ENCODE peak calls at places on chromosome 10, in seven cellular contexts. H is RWPE2, A is upper lobe of left lung, V is astrocyte of the spinal cord, L is lower lobe of right lung, U is GM12878, P is coronary artery. Z is an unnamed sample.

GRCh38 chr10:79069325-79070090 is 742 bp downstream of the ZMIZ1 start:
- DNase-seq in H (no peak), A (peak; percentile 90), V (peak; percentile 38), L (peak; percentile 82), U (no peak), P (peak; percentile 83), Z (no peak)

GRCh38 chr10:88617772-88618300 is 31.3 kb downstream of the LIPJ start:
- DNase-seq in H (no peak), A (no peak), V (no peak), L (no peak), U (no peak), P (no peak), Z (no peak)

GRCh38 chr10:123788981-123789380 is 102.6 kb downstream of the CPXM2 start:
- DNase-seq in H (no peak), A (no peak), V (no peak), L (no peak), U (no peak), P (no peak), Z (no peak)

GRCh38 chr10:112261281-112261822 is 21.8 kb upstream of the TECTB start:
- DNase-seq in H (no peak), A (no peak), V (no peak), L (no peak), U (no peak), P (no peak), Z (no peak)

GRCh38 chr10:58967551-58968418 is 208.7 kb upstream of the PHYHIPL start:
- DNase-seq in H (no peak), A (peak; percentile 33), V (no peak), L (peak; percentile 49), U (no peak), P (no peak), Z (no peak)

GRCh38 chr10:98957801-98958200 is 277.9 kb downstream of the HPSE2 start:
- DNase-seq in H (no peak), A (no peak), V (no peak), L (no peak), U (no peak), P (no peak), Z (no peak)

GRCh38 chr10:84706875-84707274 is 378.5 kb downstream of the CCSER2 start:
- DNase-seq in H (no peak), A (no peak), V (peak; percentile 7), L (no peak), U (no peak), P (no peak), Z (no peak)

GRCh38 chr10:613661-614340 is 75.7 kb downstream of the DIP2C start:
- DNase-seq in H (no peak), A (no peak), V (no peak), L (peak; percentile 38), U (no peak), P (no peak), Z (no peak)

GRCh38 chr10:80464557-80465466 is 10.7 kb downstream of the TSPAN14 start:
- DNase-seq in H (no peak), A (peak; percentile 73), V (peak; percentile 41), L (no peak), U (no peak), P (no peak), Z (no peak)

GRCh38 chr10:128530301-128530700 is 404.1 kb upstream of the MKI67 start:
- DNase-seq in H (no peak), A (no peak), V (no peak), L (no peak), U (no peak), P (no peak), Z (no peak)

GRCh38 chr10:55631071-55631654 is 729.9 kb downstream of the ZWINT start:
- DNase-seq in H (no peak), A (peak; percentile 91), V (peak; percentile 57), L (peak; percentile 54), U (no peak), P (no peak), Z (no peak)

GRCh38 chr10:132542819-132543218 is 5.2 kb downstream of the INPP5A start:
- DNase-seq in H (no peak), A (no peak), V (no peak), L (no peak), U (no peak), P (no peak), Z (no peak)

GRCh38 chr10:28738200-28738599 is 60.9 kb downstream of the BAMBI start:
- DNase-seq in H (no peak), A (no peak), V (no peak), L (no peak), U (no peak), P (no peak), Z (no peak)

GRCh38 chr10:118511720-118512119 is 83.7 kb downstream of the PRLHR start:
- DNase-seq in H (no peak), A (no peak), V (no peak), L (no peak), U (no peak), P (no peak), Z (no peak)

GRCh38 chr10:108591417-108591816 is 1331.9 kb downstream of the XPNPEP1 start:
- DNase-seq in H (no peak), A (no peak), V (peak; percentile 21), L (no peak), U (no peak), P (no peak), Z (no peak)

DNA sequence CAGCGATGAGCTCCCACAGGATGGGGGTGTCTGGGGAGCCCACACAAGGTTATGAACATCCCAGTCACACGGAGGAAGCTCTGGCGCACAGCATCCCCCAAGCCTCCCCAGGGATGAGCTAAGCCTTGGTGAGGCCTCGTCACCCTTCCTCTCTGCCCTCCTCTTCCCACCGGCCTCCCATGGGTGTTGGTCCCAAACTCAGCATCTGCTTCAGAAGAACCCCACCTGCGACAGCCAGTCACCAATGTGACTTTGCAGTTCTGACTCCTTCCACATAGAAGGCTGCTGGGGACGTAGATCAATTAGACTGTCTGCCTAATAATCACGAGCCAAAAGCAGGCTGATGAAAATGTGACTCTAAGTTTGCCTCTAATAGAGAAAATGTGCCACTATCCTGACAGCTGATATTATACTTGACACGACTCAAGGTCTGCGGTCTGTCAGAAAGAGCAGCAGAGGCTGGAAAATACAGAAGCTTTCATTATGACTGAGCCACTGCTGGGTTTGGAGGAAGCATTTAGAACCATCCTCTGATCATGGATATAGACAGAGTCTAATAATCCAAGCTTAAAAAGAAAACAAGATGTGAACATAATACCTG is 116.0 kb upstream of the PFKP start:
- DNase-seq in H (no peak), A (no peak), V (no peak), L (no peak), U (no peak), P (no peak), Z (no peak)
- H3K4me3 ChIP-seq in H (no peak overlapping the region), A (no peak overlapping the region), V (no peak overlapping the region), L (no peak overlapping the region), U (no peak overlapping the region), P (no peak overlapping the region), Z (no peak overlapping the region)

DNA sequence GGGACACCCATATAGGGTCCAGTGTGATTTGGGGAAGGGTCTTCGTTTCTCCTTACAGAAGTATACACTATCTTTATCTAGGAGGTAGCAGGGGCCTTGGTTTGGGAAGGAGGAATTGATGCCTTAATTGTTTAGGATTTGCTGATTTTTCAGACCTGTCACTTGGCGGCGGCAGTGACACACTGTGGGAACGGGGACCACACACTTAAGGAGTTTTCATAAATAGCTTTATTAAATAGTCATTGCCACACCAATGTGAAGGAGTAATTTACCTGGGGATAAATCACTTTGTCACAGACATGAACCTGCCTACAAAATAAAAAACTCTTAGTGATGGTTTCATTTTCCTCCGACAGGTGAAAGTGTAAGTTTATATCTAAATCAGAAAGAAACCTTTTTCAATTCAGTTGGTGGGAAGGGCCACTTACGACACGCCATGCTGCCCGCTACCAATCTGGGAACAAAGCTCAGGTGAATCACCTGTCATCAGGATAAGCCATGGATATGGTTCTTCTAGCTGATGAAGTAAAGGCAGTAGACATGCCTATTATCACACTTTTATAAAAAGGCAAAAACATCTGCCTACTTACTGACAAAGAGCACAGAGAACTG is 12.3 kb upstream of the ENO4 start:
- DNase-seq in H (no peak), A (no peak), V (no peak), L (no peak), U (no peak), P (no peak), Z (no peak)
- TF ChIP-seq CTCF in H (peak; percentile 39), A (no peak), V (peak; percentile 26), L (no peak), U (peak; percentile 30), P (no peak), Z (no peak)

DNA sequence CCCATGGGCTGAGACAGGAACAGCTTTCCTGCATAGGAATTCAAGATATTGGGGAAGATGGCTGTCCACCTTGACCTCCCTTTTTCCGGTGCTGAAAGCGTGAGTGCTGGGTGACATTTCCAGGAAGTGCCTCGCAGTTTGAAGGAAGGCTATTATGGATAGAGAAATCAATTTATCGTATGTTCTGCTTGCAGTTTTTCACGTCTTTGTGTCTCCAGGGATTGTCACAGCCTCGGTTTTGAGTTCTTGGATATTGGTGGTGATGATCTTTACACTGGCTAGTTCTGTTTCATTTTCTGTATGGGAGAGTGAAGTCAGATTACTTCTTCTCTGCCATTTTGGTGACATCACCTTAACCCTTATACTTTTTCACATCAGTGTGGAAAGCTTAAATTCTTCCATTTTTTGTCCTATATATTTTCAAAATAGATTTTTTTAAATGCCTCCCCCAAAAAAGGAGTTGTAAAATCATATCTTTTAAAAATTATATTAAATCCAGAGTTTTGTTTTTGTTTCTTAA is 102.5 kb upstream of the APBB1IP start:
- DNase-seq in H (no peak), A (no peak), V (no peak), L (no peak), U (no peak), P (no peak), Z (peak; percentile 8)
- H3K4me3 ChIP-seq in H (no peak overlapping the region), A (no peak overlapping the region), V (no peak overlapping the region), L (peak overlapping the region; percentile 33), U (peak overlapping the region; percentile 62), P (peak overlapping the region; percentile 47), Z (peak overlapping the region; percentile 75)

GRCh38 chr10:75651452-75651851 is 220.0 kb downstream of the LRMDA start:
- DNase-seq in H (no peak), A (no peak), V (no peak), L (no peak), U (no peak), P (no peak), Z (no peak)
- TF ChIP-seq CTCF in H (no peak), A (peak; percentile 6), V (peak; percentile 10), L (peak; percentile 13), U (peak; percentile 30), P (no peak), Z (peak; percentile 17)

DNA sequence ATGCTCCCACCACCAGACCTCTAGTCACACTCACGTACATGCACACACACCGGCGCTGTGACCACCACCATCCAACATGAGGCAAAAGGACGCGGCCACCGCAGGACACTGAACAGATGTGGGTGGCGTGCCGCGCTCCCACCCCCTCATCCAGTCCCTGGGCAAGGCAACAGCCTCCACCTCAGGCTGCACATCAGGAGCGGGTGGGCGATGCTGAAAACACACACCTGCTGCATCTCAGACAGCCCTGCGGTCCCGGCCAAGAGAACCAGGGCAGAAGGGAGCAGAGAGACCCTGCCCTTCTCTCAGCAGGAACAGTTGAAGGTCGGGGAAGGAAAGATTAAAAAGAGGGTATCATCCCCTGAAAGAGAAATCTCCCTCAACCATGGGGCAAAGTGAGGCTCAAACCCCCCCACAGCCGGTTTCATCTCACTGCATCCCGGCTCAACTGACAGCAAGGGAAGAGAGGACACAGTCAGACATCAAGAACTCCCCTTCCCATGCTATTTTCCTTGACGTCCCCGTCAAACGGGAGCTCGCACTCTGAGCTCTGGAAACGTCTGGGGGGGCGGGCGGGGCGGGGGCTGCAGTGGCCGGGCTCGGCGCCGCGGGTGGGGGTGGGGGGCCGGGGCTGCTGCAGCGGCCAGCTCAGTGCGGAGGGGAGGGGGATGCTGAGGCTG is 1.1 kb downstream of the CAMK2G start:
- DNase-seq in H (no peak), A (no peak), V (no peak), L (no peak), U (no peak), P (no peak), Z (no peak)
- H3K4me3 ChIP-seq in H (peak overlapping the region; percentile 10), A (peak overlapping the region; percentile 94), V (peak overlapping the region; percentile 58), L (peak overlapping the region; percentile 72), U (peak overlapping the region; percentile 68), P (peak overlapping the region; percentile 95), Z (peak overlapping the region; percentile 10)